ENCODE peak calls at places on chromosomes 6 and 20, in five cellular contexts. Z is IMR-90, H is A549, A is PC-9, C is fibroblast of lung. E is an unnamed sample. For H3K9me3 and H3K4me1, the result is how much of the 10 kb centered on the place peaks cover.

GRCh38 chr6:16704706-16705402 is 56.4 kb downstream of the ATXN1 start:
- DNase-seq in Z (peak), H (no peak), A (no peak), C (peak), E (no peak)

GRCh38 chr6:126661646-126662045 is 321.7 kb downstream of the CENPW start:
- DNase-seq in Z (peak), H (no peak), A (no peak), C (peak), E (no peak)

GRCh38 chr6:4776967-4777925 is 1.0 kb downstream of the CDYL start:
- DNase-seq in Z (peak), H (no peak), A (peak), C (peak), E (peak)

GRCh38 chr6:132391391-132392291 is 9.6 kb downstream of the MOXD1 start:
- DNase-seq in Z (peak), H (no peak), A (no peak), C (peak), E (no peak)

GRCh38 chr20:53943522-53944291 is 126.7 kb downstream of the BCAS1 start:
- DNase-seq in Z (peak), H (peak), A (peak), C (peak), E (peak)

GRCh38 chr6:80976336-80976735 is 776.1 kb downstream of the TENT5A start:
- DNase-seq in Z (no peak), H (no peak), A (no peak), C (no peak), E (no peak)

GRCh38 chr6:53410508-53411258 is 61.9 kb upstream of the ELOVL5 start:
- DNase-seq in Z (peak), H (peak), A (no peak), C (peak), E (peak)

GRCh38 chr6:113530769-113531168 is 326.4 kb upstream of the MARCKS start:
- DNase-seq in Z (peak), H (no peak), A (no peak), C (peak), E (no peak)

GRCh38 chr6:168546173-168546572 is 105.2 kb downstream of the SMOC2 start:
- DNase-seq in Z (no peak), H (no peak), A (no peak), C (no peak), E (no peak)

GRCh38 chr6:36139991-36140710 is 9.8 kb downstream of the MAPK13 start:
- DNase-seq in Z (no peak), H (no peak), A (no peak), C (no peak), E (no peak)

GRCh38 chr6:42318485-42318884 is 100.8 kb upstream of the MRPS10 start:
- DNase-seq in Z (no peak), H (no peak), A (no peak), C (no peak), E (no peak)

GRCh38 chr20:21353236-21353635 is 44.1 kb downstream of the NKX2-4 start:
- DNase-seq in Z (peak), H (no peak), A (no peak), C (peak), E (no peak)

GRCh38 chr6:28161410-28162079 is 19.9 kb downstream of the ZKSCAN8 start:
- DNase-seq in Z (peak), H (peak), A (peak), C (peak), E (peak)

GRCh38 chr6:86193821-86194220 is 551.1 kb upstream of the SYNCRIP start:
- DNase-seq in Z (no peak), H (no peak), A (no peak), C (no peak), E (no peak)

GRCh38 chr20:62780204-62780603 is 16.1 kb upstream of the MRGBP start:
- DNase-seq in Z (no peak), H (no peak), A (no peak), C (no peak), E (no peak)

GRCh38 chr6:73031094-73031782 is 194.1 kb downstream of the KHDC1L start:
- DNase-seq in Z (no peak), H (no peak), A (no peak), C (no peak), E (no peak)

GRCh38 chr20:33166533-33167113 is 1.3 kb upstream of the BPIFA2 start:
- DNase-seq in Z (no peak), H (no peak), A (no peak), C (no peak), E (no peak)

GRCh38 chr6:132443206-132443605 is 41.9 kb upstream of the MOXD1 start:
- DNase-seq in Z (peak), H (no peak), A (no peak), C (no peak), E (no peak)

GRCh38 chr20:90651-91050 is 3.2 kb downstream of the DEFB125 start:
- DNase-seq in Z (no peak), H (no peak), A (no peak), C (no peak), E (no peak)

DNA sequence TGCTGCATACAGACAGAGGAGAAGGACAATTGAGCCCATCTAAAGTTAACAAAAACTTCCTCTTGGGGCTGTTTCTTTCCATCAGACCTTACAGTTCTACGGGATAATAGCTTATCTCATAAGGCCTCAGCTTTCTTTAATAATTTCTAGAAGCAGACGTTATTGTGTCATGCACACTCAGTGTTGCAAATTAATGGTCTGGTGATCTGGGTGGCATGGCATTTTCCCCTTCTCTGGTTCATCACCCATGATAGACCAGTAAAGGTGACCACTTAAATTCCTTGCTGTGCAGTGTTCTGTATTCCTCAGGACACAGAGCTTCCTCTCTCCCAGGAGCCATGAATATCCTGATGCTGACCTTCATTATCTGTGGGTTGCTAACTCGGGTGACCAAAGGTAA is at the start of gene DEFB125:
- DNase-seq in Z (no peak), H (no peak), A (no peak), C (no peak), E (no peak)
- H3K9me3 ChIP-seq in Z (under half), H (under half), A (under half), C (under half), E (under half)

DNA sequence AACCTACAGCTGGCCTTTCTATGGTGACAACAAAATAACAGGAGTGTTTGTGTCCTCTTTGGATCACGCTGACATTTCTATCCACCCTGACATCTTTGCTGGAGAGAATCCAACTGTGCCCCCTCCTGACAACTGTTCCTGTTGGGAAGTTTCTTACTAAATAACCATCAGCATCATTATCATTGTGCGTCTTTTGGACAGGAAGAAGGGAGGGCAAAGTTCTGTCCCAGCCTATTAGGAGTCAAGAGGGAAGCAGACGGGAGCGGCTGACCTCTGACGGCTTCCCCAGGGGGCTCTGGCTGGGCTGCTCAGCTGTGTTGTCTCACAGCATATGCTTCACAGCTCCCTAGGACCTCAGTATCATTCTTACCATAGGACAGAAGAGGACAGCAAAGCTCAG is 196.0 kb upstream of the SULF2 start:
- DNase-seq in Z (no peak), H (no peak), A (no peak), C (no peak), E (no peak)
- H3K4me2 ChIP-seq in Z (no peak), H (no peak), A (no peak), C (no peak), E (no peak)

GRCh38 chr20:1674990-1675389 is 17.4 kb upstream of the SIRPG start:
- DNase-seq in Z (no peak), H (no peak), A (no peak), C (no peak), E (no peak)
- H3K4me1 ChIP-seq in Z (under half), H (under half), A (under half), C (under half), E (under half)

DNA sequence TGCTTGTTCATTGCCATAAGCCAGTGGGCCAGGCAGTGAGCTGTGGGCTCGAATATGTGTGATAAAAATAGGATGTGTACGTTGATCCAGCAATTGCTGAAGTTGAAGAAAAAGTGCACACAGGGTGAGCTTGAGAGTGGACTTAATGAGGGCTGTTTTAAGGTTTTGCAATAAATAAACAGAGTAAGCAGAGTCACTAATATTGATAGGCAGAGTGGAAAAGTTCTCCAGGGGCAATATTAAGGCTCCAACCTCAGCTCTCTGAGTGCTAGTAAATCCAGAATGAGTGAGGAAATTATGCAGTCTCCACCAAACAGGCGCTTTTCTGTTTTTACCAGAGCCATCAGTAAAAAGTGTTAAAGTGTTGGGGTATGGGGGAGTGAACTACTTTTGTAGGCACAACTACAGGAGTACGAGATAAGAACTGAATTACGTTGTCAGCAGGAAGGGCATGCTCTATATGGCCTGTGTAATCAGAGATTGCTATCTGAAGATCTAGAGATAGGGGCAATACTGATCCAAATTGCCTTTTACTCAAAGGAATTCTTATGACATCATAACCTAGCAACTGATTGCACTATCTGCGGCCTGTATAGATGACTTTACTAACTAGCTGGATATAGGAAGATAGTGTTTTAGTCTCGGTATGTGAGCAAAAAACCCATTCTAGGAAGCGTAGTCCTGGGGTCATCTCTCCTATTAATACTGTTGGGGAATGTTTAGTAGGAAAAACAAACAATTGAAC is 7.6 kb upstream of the TBC1D20 start:
- DNase-seq in Z (no peak), H (no peak), A (no peak), C (no peak), E (no peak)
- H3K9me3 ChIP-seq in Z (under half), H (under half), A (under half), C (under half), E (under half)

DNA sequence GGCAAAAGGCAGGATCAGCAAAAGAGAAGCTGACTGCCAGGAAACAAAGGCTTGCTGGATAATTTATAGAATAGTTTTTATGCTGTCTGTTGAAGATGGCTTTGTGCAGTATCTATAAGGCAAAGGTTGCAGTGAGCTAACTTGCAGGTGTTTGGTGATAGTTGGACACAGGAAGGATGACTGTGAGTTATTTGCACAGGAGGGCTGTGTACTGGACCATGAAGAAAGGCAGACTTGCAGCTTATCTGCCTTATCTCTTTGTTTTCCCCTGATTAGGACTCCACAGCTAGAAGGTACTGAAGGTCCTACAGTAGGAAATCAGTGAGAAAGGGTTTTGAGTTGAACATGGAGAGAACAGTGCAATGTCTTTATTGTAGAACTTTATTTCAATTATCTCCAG is 2.1 kb downstream of the BTN1A1 start:
- DNase-seq in Z (no peak), H (no peak), A (no peak), C (no peak), E (no peak)
- H3K4me2 ChIP-seq in Z (peak), H (peak), A (no peak), C (no peak), E (no peak)

GRCh38 chr6:147879031-147879430 is 370.5 kb downstream of the SAMD5 start:
- DNase-seq in Z (no peak), H (no peak), A (no peak), C (no peak), E (no peak)
- H3K4me1 ChIP-seq in Z (under half), H (under half), A (under half), C (under half), E (under half)

GRCh38 chr20:59560588-59561227 is 43.6 kb upstream of the PHACTR3 start:
- DNase-seq in Z (peak), H (peak), A (no peak), C (peak), E (no peak)
- H3K9me3 ChIP-seq in Z (under half), H (under half), A (under half), C (under half), E (under half)

GRCh38 chr20:19937651-19938420 is 79.3 kb upstream of the NAA20 start:
- DNase-seq in Z (no peak), H (no peak), A (no peak), C (no peak), E (peak)
- H3K4me2 ChIP-seq in Z (no peak), H (no peak), A (no peak), C (no peak), E (peak)